ENCODE peak calls at places on chromosomes 16 and 17, in eight cellular contexts. E is NCI-H774; C is CD8-positive, alpha-beta memory T cell; Z is tibial nerve; O is GM12865; A is activated T-cell treated with anti-CD3 and anti-CD28 coated beads, Interleukin-2, amount 50 U/mL, for 4 hours; J is colonic mucosa; X is NCI-H1930. N is an unnamed sample.

GRCh38 chr16:50944431-50944830 is 202.5 kb downstream of the CYLD start:
- DNase-seq in O (no peak), A (no peak), E (no peak), C (no peak), Z (no peak), X (no peak), J (no peak), N (no peak)

GRCh38 chr16:87359121-87359520 is 24.5 kb downstream of the FBXO31 start:
- DNase-seq in E (no peak), C (no peak), Z (no peak), J (no peak), X (no peak), A (no peak), O (no peak), N (no peak)

GRCh38 chr16:17474572-17474971 is 3.8 kb upstream of the XYLT1 start:
- DNase-seq in Z (no peak), J (no peak), A (no peak), X (no peak), O (peak; percentile 42), E (no peak), C (no peak), N (no peak)

GRCh38 chr17:29158515-29159275 is 21.5 kb downstream of the MYO18A start:
- DNase-seq in C (no peak), Z (no peak), O (no peak), J (no peak), A (no peak), X (no peak), E (no peak), N (peak; percentile 73)

GRCh38 chr17:66676421-66676820 is 158.5 kb upstream of the CACNG5 start:
- DNase-seq in E (no peak), J (peak; percentile 92), A (no peak), O (no peak), C (no peak), X (no peak), Z (no peak), N (peak; percentile 98)

GRCh38 chr16:81463296-81463890 is 18.8 kb downstream of the CMIP start:
- DNase-seq in O (no peak), E (no peak), C (no peak), X (no peak), J (no peak), A (no peak), Z (no peak), N (no peak)

GRCh38 chr17:73189417-73190099 is 3.3 kb upstream of the COG1 start:
- DNase-seq in Z (no peak), A (no peak), J (no peak), C (no peak), X (no peak), O (peak; percentile 38), E (no peak), N (peak; percentile 71)

GRCh38 chr16:12111223-12111622 is 134.7 kb downstream of the SNX29 start:
- DNase-seq in C (no peak), X (no peak), E (no peak), A (no peak), J (no peak), O (no peak), Z (no peak), N (peak; percentile 47)

GRCh38 chr17:64378890-64379354 is 11.7 kb downstream of the PECAM1 start:
- DNase-seq in X (no peak), O (peak; percentile 86), J (no peak), A (no peak), C (no peak), Z (no peak), E (no peak), N (no peak)

GRCh38 chr17:73586921-73587680 is 57.1 kb downstream of the SDK2 start:
- DNase-seq in A (no peak), Z (no peak), O (no peak), C (no peak), E (no peak), J (peak; percentile 28), X (no peak), N (peak; percentile 38)

GRCh38 chr16:10250137-10250850 is 68.1 kb upstream of the GRIN2A start:
- DNase-seq in C (no peak), O (no peak), Z (no peak), A (no peak), E (no peak), X (no peak), J (no peak), N (peak; percentile 69)

GRCh38 chr16:81036751-81037350 is 1.2 kb downstream of the ATMIN start:
- DNase-seq in X (no peak), C (no peak), A (no peak), O (peak; percentile 42), E (no peak), Z (no peak), J (peak; percentile 19), N (peak; percentile 27)

GRCh38 chr17:35315283-35315682 is 58.1 kb downstream of the SLFN11 start:
- DNase-seq in E (no peak), X (no peak), J (no peak), C (no peak), O (no peak), A (no peak), Z (peak; percentile 22), N (no peak)

GRCh38 chr17:67573987-67574657 is 143.6 kb upstream of the NOL11 start:
- DNase-seq in A (no peak), E (no peak), O (peak; percentile 33), C (no peak), J (no peak), Z (no peak), X (no peak), N (no peak)

GRCh38 chr17:34081269-34081668 is 173.8 kb upstream of the CCL2 start:
- DNase-seq in C (no peak), X (no peak), J (no peak), Z (no peak), A (no peak), E (no peak), O (peak; percentile 7), N (no peak)

GRCh38 chr17:80984749-80985148 is 6.9 kb upstream of the CHMP6 start:
- DNase-seq in O (no peak), A (no peak), C (no peak), E (no peak), X (no peak), Z (no peak), J (no peak), N (peak; percentile 31)